ENCODE peak calls at places on chromosomes 13 and 19, in four cellular contexts. B is HCT116, I is HepG2, T is K562. S is an unnamed sample.
A peak's percentile ranks its signal among the peaks of the same experiment; 100 is the strongest.

GRCh38 chr19:15283141-15283885 is 49.0 kb downstream of the BRD4 start:
- DNase-seq in B (no peak), I (no peak), T (no peak), S (no peak)

GRCh38 chr19:13770013-13770635 is 4.1 kb upstream of the C19orf53 start:
- DNase-seq in B (no peak), I (no peak), T (no peak), S (no peak)

GRCh38 chr13:95246292-95247082 is 54.8 kb downstream of the ABCC4 start:
- DNase-seq in B (no peak), I (no peak), T (no peak), S (no peak)

GRCh38 chr13:98171806-98172569 is 5.1 kb downstream of the RNF113B start:
- DNase-seq in B (no peak), I (no peak), T (no peak), S (no peak)

GRCh38 chr13:42043676-42044075 is 4.8 kb upstream of the DGKH start:
- DNase-seq in B (no peak), I (no peak), T (no peak), S (no peak)

GRCh38 chr19:18361646-18362045 is 21.2 kb downstream of the PGPEP1 start:
- DNase-seq in B (no peak), I (no peak), T (peak; percentile 4), S (no peak)

GRCh38 chr19:41944336-41944735 is 14.8 kb downstream of the RABAC1 start:
- DNase-seq in B (no peak), I (no peak), T (no peak), S (no peak)

GRCh38 chr19:4197625-4198466 is 15.4 kb downstream of the ANKRD24 start:
- DNase-seq in B (no peak), I (no peak), T (peak; percentile 84), S (no peak)

GRCh38 chr13:105848494-105848893 is 687.0 kb downstream of the EFNB2 start:
- DNase-seq in B (no peak), I (no peak), T (no peak), S (no peak)

GRCh38 chr13:32527151-32527550 is 11.4 kb downstream of the N4BP2L2 start:
- DNase-seq in B (no peak), I (no peak), T (no peak), S (no peak)

GRCh38 chr13:40388617-40389016 is 277.8 kb downstream of the FOXO1 start:
- DNase-seq in B (no peak), I (no peak), T (no peak), S (no peak)
- TF ChIP-seq TCF7L2 in B (no peak), I (no peak), T (no peak), S (no peak)

GRCh38 chr19:2540646-2541454 is 64.9 kb downstream of the GADD45B start:
- DNase-seq in B (peak; percentile 90), I (peak; percentile 95), T (no peak), S (no peak)
- TF ChIP-seq TCF7L2 in B (peak; percentile 94), I (no peak), T (no peak), S (peak; percentile 77)

DNA sequence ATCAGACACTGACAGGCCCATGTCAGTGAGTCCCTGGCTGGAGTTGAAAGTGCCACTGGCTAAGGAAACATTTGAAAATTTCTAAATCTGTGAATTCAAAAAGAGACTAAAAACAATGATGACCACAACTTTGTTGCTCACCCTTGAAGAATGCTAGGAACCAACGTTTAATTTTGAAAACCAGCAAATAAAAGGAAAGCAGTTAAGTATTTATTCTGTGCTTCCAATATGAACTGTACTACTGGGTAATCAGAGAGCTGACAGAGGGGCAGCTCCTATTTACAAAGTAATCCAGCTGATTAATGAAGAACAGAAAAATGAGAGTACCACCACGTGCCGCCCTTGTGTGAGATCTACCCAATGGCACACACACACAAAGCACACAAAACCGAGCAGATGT is 44.7 kb upstream of the LATS2 start:
- DNase-seq in B (no peak), I (no peak), T (no peak), S (no peak)
- TF ChIP-seq TCF7L2 in B (no peak), I (no peak), T (no peak), S (no peak)

DNA sequence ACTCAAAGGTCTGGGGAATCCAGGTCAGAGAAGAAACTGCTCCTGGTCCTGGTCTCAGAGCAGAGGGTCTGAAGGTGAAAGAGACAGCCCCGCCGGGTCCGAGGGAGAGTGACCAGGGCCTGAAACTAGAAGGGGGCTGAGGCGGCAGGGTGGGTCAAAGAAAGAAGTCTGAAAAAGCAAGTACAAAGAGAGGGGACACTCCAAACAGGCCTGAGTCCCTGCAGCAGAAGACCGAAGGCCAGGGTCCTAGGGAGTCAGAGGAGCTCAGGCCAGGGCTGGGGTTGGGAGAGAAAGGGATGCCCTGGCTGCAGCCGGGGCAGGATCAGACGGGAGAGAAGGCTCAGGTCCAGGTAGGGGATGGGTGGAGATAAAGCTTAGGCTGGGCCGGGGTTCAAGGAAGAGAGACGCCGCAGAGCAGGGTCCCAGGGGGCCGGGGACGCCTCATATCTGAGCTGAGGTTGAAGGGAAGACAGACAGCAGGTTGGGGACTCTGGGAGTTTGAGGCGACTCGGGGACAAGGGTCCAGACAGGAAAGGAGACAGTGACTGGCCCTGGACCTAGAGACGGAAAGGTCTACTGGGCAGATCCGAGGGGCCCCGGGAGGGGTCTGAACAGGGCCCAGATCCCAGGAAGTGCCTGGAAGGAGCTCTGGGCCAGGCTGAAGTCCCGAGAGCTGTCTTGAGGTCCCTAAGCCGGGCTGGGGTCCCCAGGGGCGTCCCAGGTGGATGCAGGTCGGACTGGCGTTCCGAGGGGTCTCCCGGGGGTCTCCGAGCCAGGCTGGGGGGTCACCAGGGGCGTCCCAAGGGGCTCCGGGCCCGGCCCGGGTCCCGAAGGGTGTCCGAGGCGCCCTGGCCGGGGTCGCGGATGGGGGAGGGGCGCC is 795 bp downstream of the MLLT1 start:
- DNase-seq in B (no peak), I (no peak), T (no peak), S (no peak)
- TF ChIP-seq TCF7L2 in B (no peak), I (no peak), T (no peak), S (no peak)

GRCh38 chr19:46494115-46494935 is 1.3 kb downstream of the PNMA8B start:
- DNase-seq in B (no peak), I (no peak), T (no peak), S (no peak)

GRCh38 chr19:46492841-46493235 is 2.8 kb downstream of the PNMA8B start:
- DNase-seq in B (no peak), I (no peak), T (no peak), S (no peak)

GRCh38 chr19:46494936-46495788 is 505 bp downstream of the PNMA8B start:
- DNase-seq in B (no peak), I (no peak), T (no peak), S (no peak)

GRCh38 chr19:46491975-46492682 is 3.5 kb downstream of the PNMA8B start:
- DNase-seq in B (no peak), I (no peak), T (no peak), S (no peak)

GRCh38 chr19:46493236-46494114 is 2.2 kb downstream of the PNMA8B start:
- DNase-seq in B (no peak), I (no peak), T (peak; percentile 24), S (no peak)
- TF ChIP-seq TCF7L2 in B (no peak), I (no peak), T (no peak), S (no peak)

DNA sequence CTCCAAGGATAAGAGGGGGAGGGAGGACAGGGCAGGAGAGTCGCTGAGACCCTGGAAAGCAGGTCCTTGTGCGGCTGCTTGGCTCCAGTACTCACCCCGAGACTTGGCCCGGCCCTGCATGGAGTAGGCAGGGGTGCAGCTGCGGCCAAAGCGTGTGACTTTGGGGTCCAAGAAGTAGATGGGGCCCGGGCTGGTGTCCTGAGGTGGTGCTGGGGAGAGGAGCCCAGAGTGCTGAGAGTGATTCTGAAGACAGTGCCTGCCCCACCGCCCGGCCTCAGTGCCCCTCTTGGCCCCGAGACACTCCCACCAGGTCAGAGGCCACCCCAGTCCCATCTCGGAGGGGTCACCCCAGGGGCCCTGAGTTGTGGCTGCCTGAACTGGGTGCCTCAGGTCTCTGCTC is 6.7 kb upstream of the SHC2 start:
- DNase-seq in B (no peak), I (no peak), T (no peak), S (no peak)
- TF ChIP-seq TCF7L2 in B (no peak), I (no peak), T (no peak), S (no peak)

DNA sequence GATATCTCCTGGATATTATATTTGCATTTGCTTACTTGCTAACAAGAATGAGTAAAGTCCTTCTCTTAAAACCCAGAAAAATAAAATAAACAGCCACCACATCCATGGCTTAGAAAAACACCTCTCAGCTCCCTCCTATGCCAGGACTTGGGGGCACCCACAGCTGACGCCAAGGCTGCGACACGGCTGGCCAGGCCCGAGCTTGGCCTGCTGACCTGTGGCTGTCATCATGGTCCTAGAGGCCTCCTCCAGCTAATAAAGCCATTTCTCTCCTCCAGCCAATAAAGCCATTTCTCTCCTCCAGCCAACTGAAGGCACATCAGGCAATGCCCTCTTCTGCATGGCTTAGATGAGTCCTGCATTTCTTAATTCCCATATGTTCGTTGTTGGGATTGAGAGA is 20.9 kb downstream of the C19orf12 start:
- DNase-seq in B (no peak), I (no peak), T (no peak), S (no peak)
- TF ChIP-seq TCF7L2 in B (no peak), I (no peak), T (no peak), S (no peak)

DNA sequence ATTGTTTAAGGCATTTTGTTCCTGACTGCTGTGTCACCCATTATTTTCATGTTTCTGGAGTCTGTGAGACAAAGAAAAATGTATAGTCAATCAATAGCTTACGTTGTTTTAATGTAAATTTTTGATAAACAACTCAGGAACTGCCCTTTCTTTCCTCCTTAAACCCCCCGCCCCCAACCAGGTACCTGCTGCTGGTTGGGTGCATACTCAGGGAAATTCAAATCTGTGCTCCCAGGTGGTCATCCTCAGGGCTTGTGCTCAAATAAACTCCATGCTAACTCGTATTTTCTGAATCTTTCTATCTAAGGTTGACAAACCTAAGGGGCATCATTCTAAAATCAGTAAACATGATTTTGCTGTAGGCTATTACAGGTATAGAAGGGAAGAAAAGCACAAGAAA is 4.1 kb upstream of the CDC16 start:
- DNase-seq in B (no peak), I (no peak), T (no peak), S (no peak)
- TF ChIP-seq TCF7L2 in B (no peak), I (no peak), T (no peak), S (no peak)

GRCh38 chr19:48646912-48647216 is 877 bp upstream of the CA11 start:
- DNase-seq in B (no peak), I (no peak), T (no peak), S (no peak)

GRCh38 chr19:48645652-48646191 is at the start of gene CA11:
- DNase-seq in B (no peak), I (no peak), T (no peak), S (no peak)

GRCh38 chr19:48646192-48646911 is 365 bp upstream of the CA11 start:
- DNase-seq in B (peak; percentile 77), I (peak; percentile 70), T (peak; percentile 92), S (no peak)

GRCh38 chr19:48644355-48644754 is 1.6 kb downstream of the CA11 start:
- DNase-seq in B (no peak), I (no peak), T (no peak), S (no peak)

DNA sequence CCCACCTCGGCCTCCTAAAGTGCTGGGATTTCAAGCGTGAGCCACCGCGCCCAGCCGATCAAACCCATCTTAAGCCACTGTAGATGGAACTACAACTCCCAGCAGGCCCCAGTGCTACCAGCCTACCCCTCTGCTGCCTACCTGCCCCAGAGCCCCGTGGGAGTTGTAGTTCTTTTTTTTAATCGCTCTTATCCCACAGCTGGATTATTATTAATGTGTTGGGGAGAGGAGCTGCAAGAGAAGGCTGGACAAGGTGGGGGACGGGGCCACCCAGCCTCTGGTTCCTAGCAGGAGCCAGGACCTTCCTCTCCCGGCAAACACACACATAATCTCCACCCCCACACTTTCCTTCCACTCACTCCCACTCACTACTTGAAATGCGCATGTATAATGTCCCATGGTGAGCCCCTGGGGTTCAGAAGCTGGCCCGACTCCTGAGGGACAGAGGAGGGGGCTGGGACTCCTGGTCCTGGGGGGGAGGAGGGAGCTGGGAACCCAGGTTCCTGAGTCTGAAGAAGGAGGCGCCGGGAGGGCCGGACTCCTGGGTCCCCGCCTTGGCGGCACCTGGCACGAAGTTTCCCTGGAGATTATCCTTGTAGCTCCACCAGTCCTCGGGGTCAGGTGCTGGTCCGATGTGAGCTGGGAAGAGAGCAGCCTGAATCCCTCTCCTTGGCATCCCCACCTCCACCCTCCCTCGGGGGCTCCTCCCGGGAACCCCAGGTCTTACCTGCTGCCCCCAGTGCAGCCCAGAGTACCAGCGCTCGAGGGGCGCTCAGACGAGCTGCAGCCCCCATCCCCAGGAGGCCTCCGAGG is 942 bp downstream of the CA11 start:
- DNase-seq in B (peak; percentile 69), I (peak; percentile 53), T (peak; percentile 55), S (no peak)
- TF ChIP-seq TCF7L2 in B (no peak), I (no peak), T (no peak), S (no peak)